ENCODE peak calls at places on chromosomes 5 and 9, in ten cellular contexts. Q, D, G, O, L, X, M, F, P and H are unnamed samples.

GRCh38 chr9:100086097-100086496 is 12.7 kb downstream of the ERP44 start:
- DNase-seq in G (no peak), O (no peak), M (no peak), L (no peak), Q (no peak), D (no peak), P (no peak), F (no peak), X (no peak), H (no peak)

GRCh38 chr5:61808091-61808490 is 476.0 kb downstream of the ZSWIM6 start:
- DNase-seq in P (no peak), D (no peak), F (no peak), M (no peak), G (no peak), O (no peak), X (no peak), L (no peak), Q (no peak), H (no peak)

GRCh38 chr5:40477856-40478546 is 201.7 kb upstream of the PTGER4 start:
- DNase-seq in Q (no peak), D (peak; percentile 71), X (no peak), G (no peak), P (no peak), O (no peak), M (peak; percentile 78), F (peak; percentile 16), L (peak; percentile 81), H (peak; percentile 68)

GRCh38 chr5:171424726-171425125 is 5.3 kb downstream of the FGF18 start:
- DNase-seq in D (no peak), M (no peak), X (no peak), L (no peak), Q (no peak), F (no peak), G (no peak), O (no peak), P (no peak), H (no peak)

GRCh38 chr9:129469188-129469987 is 151.5 kb downstream of the C9orf50 start:
- DNase-seq in D (no peak), M (no peak), O (no peak), G (no peak), P (no peak), F (no peak), Q (no peak), X (no peak), L (no peak), H (no peak)

GRCh38 chr5:29382735-29383280 is 1810.7 kb upstream of the CDH6 start:
- DNase-seq in O (no peak), P (no peak), Q (no peak), D (no peak), M (no peak), X (no peak), F (no peak), G (no peak), L (no peak), H (no peak)

GRCh38 chr5:133415506-133415905 is 196.8 kb downstream of the FSTL4 start:
- DNase-seq in P (no peak), D (no peak), L (no peak), Q (no peak), F (no peak), X (no peak), O (no peak), G (no peak), M (no peak), H (no peak)

GRCh38 chr5:65809817-65810531 is 88.0 kb downstream of the NLN start:
- DNase-seq in Q (no peak), M (peak; percentile 88), X (no peak), P (no peak), G (peak; percentile 68), O (no peak), L (peak; percentile 21), F (peak; percentile 84), D (peak; percentile 87), H (peak; percentile 63)

GRCh38 chr9:95332860-95333259 is 15.4 kb upstream of the FANCC start:
- DNase-seq in G (no peak), O (no peak), D (no peak), F (no peak), L (no peak), X (no peak), Q (no peak), P (no peak), M (no peak), H (no peak)

DNA sequence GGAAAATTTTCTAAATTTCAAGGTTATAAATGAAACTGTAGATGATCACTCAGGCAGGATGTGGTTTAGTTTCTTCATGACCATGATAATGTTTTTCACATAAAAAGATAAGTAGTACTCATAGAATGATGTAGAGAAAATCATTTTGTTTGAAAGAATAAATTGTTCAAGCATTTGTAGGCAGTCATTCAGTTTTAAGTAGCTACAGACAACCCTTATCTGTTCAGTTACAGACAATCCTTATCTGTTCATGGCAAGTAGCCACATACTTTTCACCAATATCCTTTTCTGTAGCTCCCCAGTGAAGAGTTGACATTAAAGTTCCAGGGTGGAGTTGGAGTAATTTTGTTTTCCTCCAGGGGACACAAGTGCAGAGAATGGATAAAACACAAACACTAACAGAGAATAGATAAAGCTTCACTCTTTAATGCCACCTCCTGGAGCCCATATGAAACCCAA is 278.1 kb upstream of the TNC start:
- DNase-seq in L (no peak), P (no peak), O (no peak), G (no peak), F (no peak), X (no peak), M (no peak), D (peak; percentile 27), Q (no peak), H (no peak)
- TF ChIP-seq CTCF in L (no peak), P (no peak), O (no peak), G (no peak), F (no peak), X (no peak), M (no peak), D (no peak), Q (no peak), H (peak; percentile 18)

GRCh38 chr5:50749181-50749580 is 82.7 kb downstream of the PARP8 start:
- DNase-seq in X (no peak), P (no peak), F (no peak), G (no peak), Q (no peak), L (no peak), D (no peak), O (no peak), M (no peak), H (no peak)

GRCh38 chr5:50752800-50753199 is 86.4 kb downstream of the PARP8 start:
- DNase-seq in F (no peak), X (no peak), O (no peak), L (no peak), P (no peak), D (no peak), M (no peak), Q (no peak), G (no peak), H (no peak)

GRCh38 chr5:50749873-50750272 is 83.4 kb downstream of the PARP8 start:
- DNase-seq in M (no peak), L (no peak), G (no peak), Q (no peak), F (no peak), D (no peak), X (no peak), P (no peak), O (no peak), H (no peak)

GRCh38 chr5:50745221-50745620 is 78.8 kb downstream of the PARP8 start:
- DNase-seq in G (no peak), L (no peak), O (no peak), D (no peak), M (no peak), Q (no peak), P (no peak), F (no peak), X (no peak), H (no peak)

GRCh38 chr5:50751064-50751657 is 84.7 kb downstream of the PARP8 start:
- DNase-seq in P (no peak), G (no peak), X (peak; percentile 43), L (peak; percentile 65), D (peak; percentile 57), M (peak; percentile 57), O (no peak), F (peak; percentile 48), Q (peak; percentile 15), H (peak; percentile 25)
- TF ChIP-seq CTCF in P (peak; percentile 86), G (peak; percentile 71), X (peak; percentile 90), L (peak; percentile 88), D (peak; percentile 86), M (peak; percentile 77), O (peak; percentile 83), F (peak; percentile 64), Q (peak; percentile 90), H (peak; percentile 84)

DNA sequence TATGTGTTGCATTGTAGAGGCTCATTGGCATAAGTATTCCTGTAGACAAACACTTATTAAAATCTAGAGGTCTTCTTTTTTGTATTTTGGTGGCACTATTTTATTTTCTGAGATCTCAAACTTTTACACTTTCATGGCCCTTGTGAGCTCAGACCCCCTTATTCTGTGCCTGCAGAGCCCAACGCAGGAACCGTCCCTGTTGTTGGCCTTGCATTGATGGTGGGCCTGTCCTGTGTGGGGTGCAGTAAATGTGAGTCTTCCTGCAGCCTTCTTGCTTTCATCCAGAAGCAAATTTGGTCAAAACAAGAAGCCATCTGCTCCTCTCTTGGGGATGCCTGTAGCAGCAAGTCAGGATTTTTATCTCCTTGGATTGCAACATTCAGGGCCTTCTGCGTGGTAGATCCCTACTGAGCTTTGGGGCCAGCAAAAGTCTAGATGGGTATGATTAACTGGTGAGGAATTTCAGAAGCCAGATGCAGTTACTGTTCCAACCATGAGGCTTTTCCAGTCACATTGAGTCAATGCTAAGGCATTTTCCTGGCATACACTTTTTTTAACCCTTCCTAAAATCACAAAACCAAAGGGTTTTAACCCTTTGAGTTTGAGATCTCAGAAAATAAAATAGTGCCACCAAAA is 31.7 kb downstream of the BASP1 start:
- DNase-seq in L (peak; percentile 96), D (peak; percentile 98), M (peak; percentile 97), X (no peak), O (no peak), P (no peak), Q (peak; percentile 94), F (peak; percentile 96), G (peak; percentile 39), H (peak; percentile 97)
- TF ChIP-seq CTCF in L (peak; percentile 43), D (no peak), M (no peak), X (no peak), O (no peak), P (no peak), Q (no peak), F (peak; percentile 6), G (peak; percentile 24), H (peak; percentile 57)

DNA sequence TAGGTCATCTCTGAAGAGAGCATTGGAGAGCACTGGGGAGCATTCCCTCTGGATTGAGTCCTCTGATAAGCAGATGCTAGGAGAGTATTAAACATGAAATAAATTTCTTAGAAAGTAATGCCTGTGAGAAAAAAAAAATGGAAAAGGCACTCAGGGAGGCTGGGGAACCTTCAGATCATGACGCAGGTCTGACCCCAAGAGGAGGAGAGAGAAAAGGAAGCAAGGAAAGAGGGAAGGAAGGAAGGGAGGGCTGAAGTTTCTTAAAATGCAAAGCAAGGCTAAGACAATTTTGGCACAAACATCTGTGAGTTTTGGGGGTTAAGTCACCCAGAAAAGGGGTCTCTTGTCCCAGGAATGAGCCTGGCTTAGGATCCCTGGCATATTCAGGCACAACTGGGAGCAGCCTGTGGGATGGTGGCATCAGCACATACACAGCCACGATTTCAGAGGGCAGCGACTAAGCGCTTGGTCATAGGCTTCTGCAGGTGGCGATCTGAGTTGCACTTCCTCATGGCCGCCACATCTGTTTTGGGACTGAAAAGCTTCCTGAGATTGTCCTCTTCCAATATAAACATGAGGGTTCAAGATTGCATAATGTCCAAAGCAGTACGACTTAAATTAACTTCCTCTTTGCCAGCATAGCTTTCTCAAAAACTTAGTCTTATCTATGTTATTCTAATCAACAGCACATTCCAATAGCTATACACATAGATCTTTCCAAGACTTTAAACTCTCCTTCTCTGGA is 692.7 kb downstream of the DNAH5 start:
- DNase-seq in M (no peak), X (no peak), Q (no peak), L (no peak), D (peak; percentile 23), G (peak; percentile 42), O (peak; percentile 28), F (peak; percentile 9), P (no peak), H (no peak)
- TF ChIP-seq CTCF in M (no peak), X (no peak), Q (no peak), L (no peak), D (peak; percentile 1), G (no peak), O (no peak), F (no peak), P (no peak), H (no peak)